ENCODE peak calls at places on chromosomes 7 and 10, in ten cellular contexts. Y, N, B, M, I, S, E, Z, D and R are unnamed samples.

GRCh38 chr7:159091041-159091440 is 53.6 kb downstream of the VIPR2 start:
- DNase-seq in S (no peak), M (no peak), I (no peak), Y (no peak), Z (no peak), E (no peak), D (no peak), N (peak), B (no peak), R (no peak)

GRCh38 chr10:132511092-132511491 is 26.5 kb upstream of the INPP5A start:
- DNase-seq in D (no peak), E (no peak), Y (no peak), S (no peak), N (peak), B (peak), I (no peak), Z (no peak), M (peak), R (peak)

GRCh38 chr10:24484771-24485170 is 238.9 kb downstream of the ARHGAP21 start:
- DNase-seq in S (no peak), N (no peak), Z (no peak), M (no peak), D (no peak), B (no peak), I (no peak), E (no peak), Y (no peak), R (no peak)

GRCh38 chr7:409344-410281 is 110.0 kb downstream of the PDGFA start:
- DNase-seq in M (peak), Y (no peak), E (no peak), D (no peak), N (peak), Z (no peak), B (no peak), I (no peak), S (no peak), R (no peak)

GRCh38 chr7:47236480-47237208 is 345.3 kb downstream of the TNS3 start:
- DNase-seq in S (no peak), I (no peak), Z (no peak), N (no peak), D (no peak), B (no peak), M (no peak), E (no peak), Y (no peak), R (no peak)

GRCh38 chr10:70880077-70880534 is 8.3 kb downstream of the PCBD1 start:
- DNase-seq in N (peak), I (peak), Z (peak), M (peak), S (peak), E (peak), Y (peak), B (peak), D (peak), R (peak)

GRCh38 chr10:62384447-62385081 is 10.4 kb downstream of the ZNF365 start:
- DNase-seq in I (peak), N (no peak), S (no peak), M (no peak), E (no peak), Z (no peak), Y (no peak), B (no peak), D (no peak), R (no peak)

GRCh38 chr10:62831346-62831745 is 15.2 kb upstream of the EGR2 start:
- DNase-seq in D (peak), N (no peak), Z (no peak), M (no peak), E (no peak), B (peak), I (peak), Y (no peak), S (peak), R (no peak)

GRCh38 chr7:71793251-71793650 is 618.9 kb downstream of the CALN1 start:
- DNase-seq in Z (no peak), I (peak), S (no peak), E (no peak), M (no peak), N (no peak), B (no peak), D (no peak), Y (peak), R (no peak)

GRCh38 chr7:114645451-114645850 is 230.8 kb downstream of the FOXP2 start:
- DNase-seq in E (no peak), N (no peak), Z (no peak), D (no peak), S (peak), M (no peak), I (no peak), B (no peak), Y (no peak), R (no peak)

GRCh38 chr7:127941471-127941870 is 89.8 kb downstream of the LRRC4 start:
- DNase-seq in Y (no peak), N (no peak), S (no peak), I (no peak), D (no peak), E (no peak), Z (no peak), M (no peak), B (no peak), R (no peak)

GRCh38 chr10:52474265-52474664 is 160.2 kb downstream of the DKK1 start:
- DNase-seq in D (no peak), S (no peak), B (no peak), E (no peak), N (no peak), M (no peak), Z (no peak), I (no peak), Y (no peak), R (no peak)

GRCh38 chr7:108331971-108332370 is 124.3 kb downstream of the NRCAM start:
- DNase-seq in Z (no peak), B (no peak), M (no peak), N (no peak), E (no peak), Y (no peak), S (no peak), I (no peak), D (no peak), R (no peak)

GRCh38 chr7:95302976-95303375 is 21.4 kb downstream of the PON1 start:
- DNase-seq in N (no peak), I (peak), M (no peak), B (no peak), Y (no peak), S (peak), E (no peak), Z (no peak), D (no peak), R (no peak)

GRCh38 chr7:41188163-41189130 is 514.4 kb downstream of the INHBA start:
- DNase-seq in S (peak), E (no peak), M (no peak), Z (no peak), I (peak), N (no peak), Y (peak), B (no peak), D (peak), R (no peak)

GRCh38 chr10:62075912-62076311 is 174.4 kb downstream of the ARID5B start:
- DNase-seq in B (no peak), Z (no peak), S (peak), I (peak), E (no peak), D (no peak), Y (no peak), M (no peak), N (no peak), R (no peak)

GRCh38 chr10:98391578-98391991 is 23.4 kb downstream of the PYROXD2 start:
- DNase-seq in B (peak), Y (no peak), D (peak), N (no peak), E (no peak), S (no peak), I (no peak), M (peak), Z (no peak), R (no peak)

GRCh38 chr7:6430271-6430940 is 17.3 kb downstream of the DAGLB start:
- DNase-seq in S (no peak), Y (no peak), D (peak), Z (no peak), E (no peak), N (no peak), I (peak), B (no peak), M (no peak), R (no peak)

GRCh38 chr10:105682911-105683310 is 1041.8 kb downstream of the SORCS3 start:
- DNase-seq in E (no peak), B (no peak), S (no peak), Y (no peak), I (no peak), N (no peak), M (no peak), Z (no peak), D (no peak), R (no peak)

GRCh38 chr7:145474287-145474686 is 638.4 kb upstream of the TPK1 start:
- DNase-seq in I (no peak), M (no peak), Z (no peak), S (no peak), B (no peak), D (no peak), Y (no peak), N (no peak), E (no peak), R (no peak)

GRCh38 chr7:94615641-94616040 is 40.3 kb downstream of the SGCE start:
- DNase-seq in B (no peak), M (no peak), N (no peak), Y (no peak), E (no peak), D (no peak), S (no peak), I (no peak), Z (no peak), R (no peak)

GRCh38 chr7:84811427-84811826 is 375.4 kb downstream of the SEMA3D start:
- DNase-seq in N (no peak), Y (no peak), I (no peak), B (no peak), Z (no peak), M (no peak), S (no peak), D (no peak), E (no peak), R (no peak)

GRCh38 chr7:151632750-151633515 is 113.2 kb upstream of the RHEB start:
- DNase-seq in Z (peak), D (no peak), B (peak), E (peak), M (peak), N (no peak), Y (no peak), S (peak), I (no peak), R (peak)

GRCh38 chr10:124532106-124532641 is 70.6 kb downstream of the LHPP start:
- DNase-seq in B (peak), Z (no peak), Y (no peak), S (peak), N (no peak), D (no peak), E (no peak), I (peak), M (no peak), R (no peak)

GRCh38 chr10:70122742-70123141 is 9.9 kb downstream of the AIFM2 start:
- DNase-seq in Y (no peak), I (no peak), Z (no peak), N (no peak), D (no peak), M (no peak), E (no peak), B (no peak), S (no peak), R (no peak)

GRCh38 chr10:77667426-77668324 is 30.1 kb upstream of the KCNMA1 start:
- DNase-seq in N (no peak), D (no peak), E (no peak), Y (no peak), S (no peak), I (no peak), Z (no peak), M (no peak), B (peak), R (no peak)

GRCh38 chr7:130949550-130949949 is 215.5 kb upstream of the KLF14 start:
- DNase-seq in N (no peak), Y (no peak), B (no peak), Z (no peak), S (no peak), I (no peak), E (no peak), D (no peak), M (no peak), R (no peak)

GRCh38 chr10:132802694-132803320 is 16.9 kb upstream of the NKX6-2 start:
- DNase-seq in Z (no peak), Y (no peak), I (no peak), M (no peak), B (no peak), D (no peak), E (no peak), S (no peak), N (no peak), R (no peak)

GRCh38 chr7:7321681-7322080 is 139.3 kb downstream of the C1GALT1 start:
- DNase-seq in N (no peak), E (no peak), B (peak), I (no peak), M (no peak), D (no peak), S (peak), Y (no peak), Z (no peak), R (no peak)

GRCh38 chr7:117350027-117350426 is 27.2 kb upstream of the WNT2 start:
- DNase-seq in S (no peak), D (no peak), Z (no peak), M (no peak), Y (no peak), E (no peak), I (no peak), B (no peak), N (no peak), R (no peak)